ENCODE peak calls at places on chromosomes 6 and 20, in seven cellular contexts. X is endothelial cell of umbilical vein, W is uterus, U is gastrocnemius medialis, Y is A549, V is sigmoid colon, T is transverse colon. N is an unnamed sample.
A peak's percentile ranks its signal among the peaks of the same experiment; 100 is the strongest.

GRCh38 chr6:42093582-42094329 is 43.4 kb downstream of the TAF8 start:
- DNase-seq in X (no peak), W (no peak), U (no peak), Y (no peak), V (no peak), T (peak; percentile 50), N (peak; percentile 46)

GRCh38 chr20:1813101-1813529 is 82.1 kb upstream of the SIRPA start:
- DNase-seq in X (peak; percentile 92), W (peak; percentile 57), U (peak; percentile 39), Y (peak; percentile 73), V (peak; percentile 79), T (peak; percentile 35), N (peak; percentile 60)

GRCh38 chr20:37764333-37764935 is 70.6 kb downstream of the CTNNBL1 start:
- DNase-seq in X (no peak), W (no peak), U (no peak), Y (no peak), V (no peak), T (no peak), N (no peak)

GRCh38 chr6:39184906-39185580 is 44.2 kb downstream of the KCNK5 start:
- DNase-seq in X (no peak), W (no peak), U (no peak), Y (no peak), V (peak; percentile 49), T (peak; percentile 86), N (peak; percentile 67)

GRCh38 chr20:37396520-37397075 is 50.7 kb downstream of the SRC start:
- DNase-seq in X (no peak), W (no peak), U (no peak), Y (no peak), V (no peak), T (no peak), N (no peak)

GRCh38 chr20:47334022-47334551 is 22.4 kb downstream of the ZMYND8 start:
- DNase-seq in X (peak; percentile 96), W (peak; percentile 42), U (peak; percentile 66), Y (peak; percentile 77), V (no peak), T (peak; percentile 47), N (no peak)

GRCh38 chr6:80733645-80734044 is 627.2 kb downstream of the BCKDHB start:
- DNase-seq in X (no peak), W (no peak), U (no peak), Y (no peak), V (no peak), T (no peak), N (no peak)

GRCh38 chr20:4710106-4710475 is 11.6 kb upstream of the PRND start:
- DNase-seq in X (no peak), W (no peak), U (no peak), Y (no peak), V (no peak), T (no peak), N (no peak)

GRCh38 chr6:155126727-155127439 is 131.8 kb downstream of the TIAM2 start:
- DNase-seq in X (peak; percentile 78), W (no peak), U (peak; percentile 42), Y (peak; percentile 77), V (no peak), T (no peak), N (no peak)

GRCh38 chr20:8505817-8506216 is 373.8 kb downstream of the PLCB1 start:
- DNase-seq in X (peak; percentile 90), W (no peak), U (no peak), Y (no peak), V (no peak), T (no peak), N (no peak)

GRCh38 chr6:32968093-32968769 is at the start of gene BRD2:
- DNase-seq in X (peak; percentile 96), W (peak; percentile 96), U (peak; percentile 96), Y (peak; percentile 69), V (peak; percentile 99), T (peak; percentile 97), N (peak; percentile 96)
- TF ChIP-seq POLR2A in X (peak; percentile 72), W (peak; percentile 97), U (peak; percentile 96), Y (peak; percentile 14), V (peak; percentile 94), T (peak; percentile 98), N (no peak)

DNA sequence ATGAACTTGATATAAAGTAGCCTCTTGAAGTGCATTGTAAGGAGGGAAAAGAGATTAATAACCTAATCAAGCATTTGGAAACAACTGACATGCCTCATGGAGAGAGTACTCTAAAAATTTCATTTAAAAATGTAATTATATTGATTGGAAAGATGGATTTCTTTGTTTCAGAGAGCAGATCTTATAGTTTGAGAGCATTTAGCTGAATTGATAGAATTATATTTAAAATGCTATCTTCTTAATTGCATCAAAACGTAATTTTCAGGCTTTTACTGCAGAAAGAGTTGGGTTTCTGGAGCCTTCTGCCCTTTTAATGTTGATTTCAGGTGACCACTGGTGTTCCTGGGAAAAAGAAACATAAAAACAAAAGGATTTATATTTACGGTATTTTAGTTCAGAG is 130.6 kb downstream of the EDN3 start:
- DNase-seq in X (no peak), W (no peak), U (no peak), Y (no peak), V (no peak), T (no peak), N (no peak)
- TF ChIP-seq CTCF in X (no peak), W (no peak), U (no peak), Y (no peak), V (no peak), T (no peak), N (no peak)

GRCh38 chr6:148761532-148761951 is 14.7 kb downstream of the UST start:
- DNase-seq in X (no peak), W (no peak), U (no peak), Y (no peak), V (no peak), T (peak; percentile 30), N (no peak)

GRCh38 chr6:148760143-148760505 is 13.3 kb downstream of the UST start:
- DNase-seq in X (no peak), W (no peak), U (no peak), Y (no peak), V (no peak), T (no peak), N (no peak)

GRCh38 chr6:148757944-148758343 is 11.1 kb downstream of the UST start:
- DNase-seq in X (no peak), W (no peak), U (no peak), Y (no peak), V (no peak), T (no peak), N (no peak)

GRCh38 chr6:148758492-148758891 is 11.7 kb downstream of the UST start:
- DNase-seq in X (no peak), W (no peak), U (peak; percentile 18), Y (no peak), V (no peak), T (peak; percentile 40), N (no peak)

DNA sequence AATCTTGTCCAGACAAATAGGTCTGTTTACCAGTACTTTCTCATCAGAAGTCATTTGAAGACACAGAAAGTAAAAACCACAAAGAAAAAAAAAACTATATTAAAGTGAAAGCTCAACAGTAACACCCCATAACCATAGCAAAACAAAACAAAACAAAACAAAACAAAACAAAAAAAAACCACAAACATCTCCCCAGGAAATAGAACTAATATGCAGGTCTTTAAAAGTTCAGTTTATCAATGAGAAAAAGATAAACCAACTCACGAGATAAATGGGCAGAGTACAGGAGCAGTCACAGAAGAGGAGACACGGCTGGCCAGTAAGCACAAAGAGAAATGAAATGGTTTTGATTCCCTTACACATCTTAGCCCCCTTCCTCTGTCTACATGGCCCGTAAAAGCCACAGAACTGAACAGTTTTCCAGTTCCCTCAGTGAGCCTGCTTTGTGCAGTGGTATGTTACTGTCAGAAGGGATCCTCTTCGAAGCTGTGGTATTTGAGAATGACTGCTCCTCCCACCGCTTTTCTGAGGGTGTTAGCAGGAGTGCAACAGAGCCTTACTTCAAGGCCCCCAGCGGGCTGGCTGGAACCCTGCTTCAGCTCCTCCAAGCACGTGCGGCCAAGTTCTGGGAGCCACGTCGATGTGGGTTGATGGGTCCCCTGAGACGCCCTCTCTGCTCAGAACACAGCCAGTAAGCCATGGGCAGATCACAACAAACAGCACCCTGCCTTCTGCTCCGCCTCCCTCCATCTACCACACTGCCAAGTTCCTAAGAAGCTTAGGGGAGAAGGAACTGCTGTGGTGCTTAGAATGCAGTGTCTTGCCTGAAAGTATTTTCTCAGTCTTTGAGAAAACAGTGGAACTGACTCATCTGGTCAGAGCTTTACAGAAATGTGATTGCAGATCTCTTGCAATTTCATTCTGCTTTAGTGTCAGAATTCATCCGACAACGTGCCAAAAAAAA is 14.0 kb downstream of the UST start:
- DNase-seq in X (no peak), W (peak; percentile 71), U (peak; percentile 75), Y (no peak), V (peak; percentile 93), T (peak; percentile 51), N (peak; percentile 35)
- TF ChIP-seq POLR2A in X (no peak), W (no peak), U (no peak), Y (no peak), V (no peak), T (peak; percentile 14), N (no peak)

GRCh38 chr6:115272311-115272710 is 788.4 kb downstream of the FRK start:
- DNase-seq in X (no peak), W (no peak), U (no peak), Y (no peak), V (no peak), T (no peak), N (no peak)

GRCh38 chr6:115271001-115271400 is 789.7 kb downstream of the FRK start:
- DNase-seq in X (no peak), W (no peak), U (no peak), Y (no peak), V (no peak), T (no peak), N (no peak)

DNA sequence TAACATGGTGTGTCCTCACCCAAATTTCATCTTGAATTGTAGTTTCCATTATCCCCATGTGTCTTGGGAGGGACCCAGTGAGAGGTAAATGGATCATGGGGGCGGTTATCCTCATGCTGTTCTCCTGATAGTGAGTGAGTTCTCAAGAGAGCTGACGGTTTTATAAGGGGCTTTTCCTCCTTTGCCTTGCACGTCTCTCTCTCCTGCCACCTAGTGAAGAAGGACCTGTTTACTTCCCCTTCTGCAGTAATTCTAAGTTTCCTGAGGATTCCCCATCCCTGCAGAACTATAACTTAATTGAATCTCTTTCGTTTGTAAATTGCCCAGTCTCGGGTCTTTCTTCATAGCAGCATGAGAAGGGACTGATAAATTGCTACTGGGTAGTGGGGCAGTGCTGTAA is 789.3 kb downstream of the FRK start:
- DNase-seq in X (no peak), W (no peak), U (no peak), Y (no peak), V (no peak), T (no peak), N (no peak)
- TF ChIP-seq CTCF in X (no peak), W (no peak), U (no peak), Y (no peak), V (no peak), T (no peak), N (no peak)

DNA sequence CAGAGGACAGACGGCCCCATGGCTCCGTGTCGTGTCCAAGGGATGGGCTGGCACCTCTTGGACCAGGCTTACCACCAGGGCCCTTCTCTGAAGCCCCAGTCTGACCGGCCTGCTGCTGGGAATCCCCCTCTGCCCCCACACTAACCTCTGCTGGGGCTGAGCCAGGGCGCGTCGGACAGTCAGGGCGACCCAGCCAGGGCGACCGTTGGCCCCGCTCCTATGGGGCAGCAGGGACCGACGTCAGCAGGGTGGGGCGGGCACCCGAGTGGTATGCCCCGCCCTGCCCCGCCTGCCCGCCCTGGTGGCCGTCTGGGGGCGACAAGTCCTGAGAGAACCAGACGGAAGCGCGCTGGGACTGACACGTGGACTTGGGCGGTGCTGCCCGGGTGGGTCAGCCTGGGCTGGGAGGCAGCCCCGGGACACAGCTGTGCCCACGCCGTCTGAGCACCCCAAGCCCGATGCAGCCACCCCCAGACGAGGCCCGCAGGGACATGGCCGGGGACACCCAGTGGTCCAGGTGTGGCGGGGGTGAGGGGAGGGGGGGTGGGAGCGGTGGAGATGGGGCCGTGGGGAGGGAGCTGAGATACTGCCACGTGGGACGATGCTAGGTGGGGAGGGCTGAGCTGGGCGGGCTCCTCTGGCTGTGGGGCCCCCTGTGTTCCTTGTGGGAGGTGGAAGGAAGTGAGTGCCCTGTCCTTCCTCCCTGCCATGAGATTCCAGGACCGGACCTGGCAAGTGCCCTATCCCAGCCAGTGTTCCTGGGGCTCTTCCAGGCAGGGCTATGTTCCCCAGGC is at the start of gene SLC17A9:
- DNase-seq in X (peak; percentile 68), W (peak; percentile 32), U (peak; percentile 59), Y (no peak), V (peak; percentile 87), T (peak; percentile 94), N (peak; percentile 84)
- TF ChIP-seq POLR2A in X (no peak), W (no peak), U (no peak), Y (no peak), V (no peak), T (peak; percentile 53), N (no peak)

N was measured in stomach.